ENCODE peak calls at places on chromosomes 7 and 10, in five cellular contexts. S is H9, K is neuronal stem cell, P is H1, Y is trophoblast cell. Z is an unnamed sample.

GRCh38 chr7:68063171-68063570 is 1066.5 kb downstream of the TYW1 start:
- DNase-seq in S (peak), K (no peak), P (peak), Y (no peak), Z (no peak)

GRCh38 chr7:117901089-117901797 is 28.0 kb upstream of the CTTNBP2 start:
- DNase-seq in S (no peak), K (no peak), P (no peak), Y (no peak), Z (no peak)

GRCh38 chr7:78499283-78499682 is 700.7 kb downstream of the PHTF2 start:
- DNase-seq in S (no peak), K (no peak), P (no peak), Y (no peak), Z (no peak)

GRCh38 chr10:62127975-62128374 is 140.7 kb downstream of the RTKN2 start:
- DNase-seq in S (no peak), K (no peak), P (no peak), Y (no peak), Z (no peak)

GRCh38 chr10:120423350-120424197 is 33.5 kb upstream of the PLPP4 start:
- DNase-seq in S (peak), K (peak), P (peak), Y (peak), Z (peak)

GRCh38 chr7:130367088-130367755 is 13.1 kb upstream of the CPA1 start:
- DNase-seq in S (no peak), K (no peak), P (no peak), Y (no peak), Z (no peak)

GRCh38 chr10:114603943-114604342 is 54.1 kb downstream of the ABLIM1 start:
- DNase-seq in S (no peak), K (no peak), P (no peak), Y (no peak), Z (peak)

GRCh38 chr10:96642973-96643372 is 56.2 kb upstream of the TM9SF3 start:
- DNase-seq in S (peak), K (peak), P (peak), Y (peak), Z (no peak)

GRCh38 chr10:52566471-52567246 is 205.9 kb downstream of the MBL2 start:
- DNase-seq in S (no peak), K (peak), P (no peak), Y (no peak), Z (peak)

GRCh38 chr10:80253266-80253962 is 36.0 kb downstream of the MAT1A start:
- DNase-seq in S (no peak), K (no peak), P (no peak), Y (no peak), Z (no peak)

GRCh38 chr10:78656815-78657621 is 411.7 kb upstream of the ZMIZ1 start:
- DNase-seq in S (no peak), K (peak), P (no peak), Y (no peak), Z (peak)

GRCh38 chr10:62278461-62278910 is 9.8 kb upstream of the RTKN2 start:
- DNase-seq in S (no peak), K (no peak), P (no peak), Y (no peak), Z (no peak)

GRCh38 chr10:21145751-21146445 is 248.8 kb upstream of the NEBL start:
- DNase-seq in S (no peak), K (peak), P (no peak), Y (no peak), Z (no peak)

GRCh38 chr10:127942811-127943210 is 35.9 kb downstream of the PTPRE start:
- DNase-seq in S (no peak), K (no peak), P (no peak), Y (no peak), Z (peak)

GRCh38 chr7:94396044-94396443 is 1.3 kb downstream of the COL1A2 start:
- DNase-seq in S (no peak), K (no peak), P (no peak), Y (no peak), Z (peak)

GRCh38 chr7:80929619-80930018 is 10.8 kb upstream of the SEMA3C start:
- DNase-seq in S (no peak), K (no peak), P (no peak), Y (no peak), Z (no peak)

GRCh38 chr10:131072651-131073468 is 238.7 kb downstream of the TCERG1L start:
- DNase-seq in S (no peak), K (no peak), P (no peak), Y (no peak), Z (no peak)

GRCh38 chr10:6528198-6528950 is 51.7 kb downstream of the PRKCQ start:
- DNase-seq in S (no peak), K (no peak), P (peak), Y (no peak), Z (no peak)

GRCh38 chr7:94295805-94296204 is 98.9 kb upstream of the COL1A2 start:
- DNase-seq in S (no peak), K (no peak), P (no peak), Y (no peak), Z (peak)

GRCh38 chr7:151003572-151003971 is 12.8 kb downstream of the NOS3 start:
- DNase-seq in S (no peak), K (no peak), P (no peak), Y (no peak), Z (no peak)

GRCh38 chr10:68081916-68082315 is 6.8 kb upstream of the HERC4 start:
- DNase-seq in S (no peak), K (no peak), P (no peak), Y (no peak), Z (no peak)

GRCh38 chr10:79387974-79388850 is 40.9 kb downstream of the PPIF start:
- DNase-seq in S (peak), K (no peak), P (peak), Y (no peak), Z (no peak)

GRCh38 chr10:3260066-3260834 is 87.7 kb upstream of the PITRM1 start:
- DNase-seq in S (no peak), K (no peak), P (no peak), Y (no peak), Z (no peak)
- H2AFZ ChIP-seq in S (no peak), K (no peak), P (peak), Y (peak), Z (no peak)

GRCh38 chr7:105988277-105988676 is 25.2 kb downstream of the CDHR3 start:
- DNase-seq in S (no peak), K (no peak), P (no peak), Y (peak), Z (no peak)
- H2BK12ac ChIP-seq in S (no peak), K (no peak), P (no peak), Y (no peak), Z (no peak)

GRCh38 chr7:98810166-98810802 is 59.5 kb downstream of the TMEM130 start:
- DNase-seq in S (no peak), K (no peak), P (no peak), Y (no peak), Z (no peak)
- H2AFZ ChIP-seq in S (no peak), K (no peak), P (no peak), Y (no peak), Z (no peak)

GRCh38 chr10:5259132-5259951 is 62.7 kb downstream of the AKR1C4 start:
- DNase-seq in S (no peak), K (no peak), P (no peak), Y (no peak), Z (no peak)

GRCh38 chr10:5254488-5254887 is 57.9 kb downstream of the AKR1C4 start:
- DNase-seq in S (no peak), K (no peak), P (no peak), Y (no peak), Z (no peak)

GRCh38 chr10:5260828-5261227 is 64.2 kb downstream of the AKR1C4 start:
- DNase-seq in S (no peak), K (no peak), P (no peak), Y (no peak), Z (no peak)

GRCh38 chr10:5265139-5265538 is 68.5 kb downstream of the AKR1C4 start:
- DNase-seq in S (no peak), K (no peak), P (no peak), Y (no peak), Z (no peak)

GRCh38 chr10:5259952-5260578 is 63.4 kb downstream of the AKR1C4 start:
- DNase-seq in S (no peak), K (no peak), P (no peak), Y (no peak), Z (no peak)
- H2BK12ac ChIP-seq in S (no peak), K (no peak), P (no peak), Y (no peak), Z (no peak)

GRCh38 chr7:111736475-111736874 is 174.2 kb upstream of the IMMP2L start:
- DNase-seq in S (no peak), K (no peak), P (no peak), Y (no peak), Z (peak)
- H2AFZ ChIP-seq in S (no peak), K (no peak), P (no peak), Y (no peak), Z (no peak)

DNA sequence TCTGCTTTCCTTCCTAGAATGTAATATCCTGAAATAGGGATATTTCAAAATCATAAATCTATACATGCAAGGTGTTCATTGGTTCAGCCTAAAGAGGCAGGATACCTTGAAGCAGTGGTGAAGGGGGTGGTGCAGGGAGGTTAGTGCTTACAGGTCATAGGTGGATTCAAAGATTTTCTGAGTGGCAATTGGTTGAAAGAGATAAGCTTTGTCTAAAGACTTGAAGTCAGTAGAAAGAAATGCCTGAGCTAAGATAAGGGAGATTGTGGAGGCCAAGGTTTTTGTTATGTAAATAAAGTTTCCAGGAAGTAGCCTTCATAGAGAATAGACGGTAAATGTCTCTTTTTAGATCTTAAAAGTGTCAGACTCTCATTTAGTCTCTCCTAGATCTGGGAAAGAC is 741.2 kb upstream of the ZWINT start:
- DNase-seq in S (peak), K (no peak), P (no peak), Y (no peak), Z (no peak)
- H2BK12ac ChIP-seq in S (no peak), K (no peak), P (no peak), Y (no peak), Z (no peak)

DNA sequence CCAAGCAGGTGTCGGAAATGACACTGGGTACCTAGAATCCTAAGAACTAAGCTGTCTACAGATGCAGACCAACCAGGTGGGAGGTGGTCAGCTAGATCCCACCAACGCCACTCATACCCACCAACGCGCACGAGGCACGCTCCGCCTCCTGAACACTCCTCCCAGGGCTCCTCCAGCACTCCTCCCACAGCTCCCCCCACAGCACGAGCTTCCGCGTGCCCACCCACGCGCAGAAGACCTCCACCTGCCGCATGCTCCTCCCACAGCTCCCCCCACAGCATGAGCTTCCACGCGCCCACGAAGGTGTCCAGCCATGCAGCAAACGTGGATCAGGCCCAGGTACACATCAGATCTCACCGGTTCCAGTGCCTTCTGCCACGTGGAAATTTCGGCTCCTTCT is 196.0 kb downstream of the MAD1L1 start:
- DNase-seq in S (no peak), K (no peak), P (no peak), Y (no peak), Z (no peak)
- H2AFZ ChIP-seq in S (no peak), K (no peak), P (no peak), Y (no peak), Z (no peak)

Z was measured in mesenchymal stem cell.